ENCODE peak calls at places on chromosomes 4 and X, in eight cellular contexts. One of them, this sample, is unnamed.

GRCh38 chr4:159210975-159211374 is 108.1 kb downstream of the RAPGEF2 start:
- DNase-seq in amniotic stem cell: no peak
- DNase-seq in KG1: no peak
- DNase-seq in RKO: no peak
- DNase-seq in dermis microvascular lymphatic vessel endothelial cell: no peak
- DNase-seq in cardiac fibroblast: no peak
- DNase-seq in SJSA1: no peak
- DNase-seq in mammary epithelial cell: no peak
- DNase-seq in this sample: no peak

GRCh38 chr4:8283631-8284121 is 14.1 kb downstream of the HTRA3 start:
- DNase-seq in amniotic stem cell: no peak
- DNase-seq in KG1: no peak
- DNase-seq in RKO: no peak
- DNase-seq in dermis microvascular lymphatic vessel endothelial cell: no peak
- DNase-seq in cardiac fibroblast: no peak
- DNase-seq in SJSA1: no peak
- DNase-seq in mammary epithelial cell: no peak
- DNase-seq in this sample: no peak

GRCh38 chr4:169102011-169102410 is 92.0 kb upstream of the CBR4 start:
- DNase-seq in amniotic stem cell: no peak
- DNase-seq in KG1: no peak
- DNase-seq in RKO: no peak
- DNase-seq in dermis microvascular lymphatic vessel endothelial cell: no peak
- DNase-seq in cardiac fibroblast: peak
- DNase-seq in SJSA1: no peak
- DNase-seq in mammary epithelial cell: no peak
- DNase-seq in this sample: no peak

GRCh38 chr4:173014113-173014558 is 154.5 kb upstream of the GALNT7 start:
- DNase-seq in amniotic stem cell: peak
- DNase-seq in KG1: no peak
- DNase-seq in RKO: peak
- DNase-seq in dermis microvascular lymphatic vessel endothelial cell: no peak
- DNase-seq in cardiac fibroblast: peak
- DNase-seq in SJSA1: no peak
- DNase-seq in mammary epithelial cell: peak
- DNase-seq in this sample: peak

GRCh38 chrX:134396174-134396573 is 63.8 kb upstream of the HPRT1 start:
- DNase-seq in amniotic stem cell: peak
- DNase-seq in KG1: no peak
- DNase-seq in RKO: peak
- DNase-seq in dermis microvascular lymphatic vessel endothelial cell: no peak
- DNase-seq in cardiac fibroblast: peak
- DNase-seq in SJSA1: no peak
- DNase-seq in mammary epithelial cell: peak
- DNase-seq in this sample: peak

GRCh38 chrX:9285342-9285771 is 179.5 kb upstream of the TBL1X start:
- DNase-seq in amniotic stem cell: no peak
- DNase-seq in KG1: no peak
- DNase-seq in RKO: no peak
- DNase-seq in dermis microvascular lymphatic vessel endothelial cell: peak
- DNase-seq in cardiac fibroblast: no peak
- DNase-seq in SJSA1: no peak
- DNase-seq in mammary epithelial cell: no peak
- DNase-seq in this sample: no peak

GRCh38 chr4:124202106-124202505 is 510.4 kb downstream of the ANKRD50 start:
- DNase-seq in amniotic stem cell: no peak
- DNase-seq in KG1: no peak
- DNase-seq in RKO: peak
- DNase-seq in dermis microvascular lymphatic vessel endothelial cell: no peak
- DNase-seq in cardiac fibroblast: peak
- DNase-seq in SJSA1: no peak
- DNase-seq in mammary epithelial cell: no peak
- DNase-seq in this sample: no peak

GRCh38 chr4:149549911-149550310 is 265.7 kb downstream of the IQCM start:
- DNase-seq in amniotic stem cell: no peak
- DNase-seq in KG1: no peak
- DNase-seq in RKO: peak
- DNase-seq in dermis microvascular lymphatic vessel endothelial cell: no peak
- DNase-seq in cardiac fibroblast: peak
- DNase-seq in SJSA1: no peak
- DNase-seq in mammary epithelial cell: no peak
- DNase-seq in this sample: no peak

GRCh38 chr4:165398570-165398969 is 19.8 kb downstream of the CPE start:
- DNase-seq in amniotic stem cell: no peak
- DNase-seq in KG1: no peak
- DNase-seq in RKO: peak
- DNase-seq in dermis microvascular lymphatic vessel endothelial cell: no peak
- DNase-seq in cardiac fibroblast: peak
- DNase-seq in SJSA1: no peak
- DNase-seq in mammary epithelial cell: peak
- DNase-seq in this sample: no peak

GRCh38 chr4:168293386-168293975 is 25.1 kb downstream of the DDX60 start:
- DNase-seq in amniotic stem cell: no peak
- DNase-seq in KG1: no peak
- DNase-seq in RKO: no peak
- DNase-seq in dermis microvascular lymphatic vessel endothelial cell: no peak
- DNase-seq in cardiac fibroblast: no peak
- DNase-seq in SJSA1: no peak
- DNase-seq in mammary epithelial cell: no peak
- DNase-seq in this sample: no peak

GRCh38 chrX:134544189-134544588 is 84.2 kb downstream of the HPRT1 start:
- DNase-seq in amniotic stem cell: no peak
- DNase-seq in KG1: no peak
- DNase-seq in RKO: no peak
- DNase-seq in dermis microvascular lymphatic vessel endothelial cell: no peak
- DNase-seq in cardiac fibroblast: no peak
- DNase-seq in SJSA1: no peak
- DNase-seq in mammary epithelial cell: no peak
- DNase-seq in this sample: no peak

GRCh38 chr4:94126669-94127068 is 81.0 kb upstream of the SMARCAD1 start:
- DNase-seq in amniotic stem cell: no peak
- DNase-seq in KG1: no peak
- DNase-seq in RKO: peak
- DNase-seq in dermis microvascular lymphatic vessel endothelial cell: no peak
- DNase-seq in cardiac fibroblast: no peak
- DNase-seq in SJSA1: no peak
- DNase-seq in mammary epithelial cell: no peak
- DNase-seq in this sample: no peak

GRCh38 chr4:15906024-15906443 is 32.5 kb downstream of the FGFBP1 start:
- DNase-seq in amniotic stem cell: no peak
- DNase-seq in KG1: no peak
- DNase-seq in RKO: no peak
- DNase-seq in dermis microvascular lymphatic vessel endothelial cell: peak
- DNase-seq in cardiac fibroblast: no peak
- DNase-seq in SJSA1: no peak
- DNase-seq in mammary epithelial cell: peak
- DNase-seq in this sample: no peak

GRCh38 chr4:8044699-8045098 is 105.0 kb upstream of the AFAP1 start:
- DNase-seq in amniotic stem cell: no peak
- DNase-seq in KG1: no peak
- DNase-seq in RKO: no peak
- DNase-seq in dermis microvascular lymphatic vessel endothelial cell: no peak
- DNase-seq in cardiac fibroblast: no peak
- DNase-seq in SJSA1: no peak
- DNase-seq in mammary epithelial cell: no peak
- DNase-seq in this sample: no peak

GRCh38 chr4:37524267-37524666 is 161.9 kb downstream of the RELL1 start:
- DNase-seq in amniotic stem cell: no peak
- DNase-seq in KG1: no peak
- DNase-seq in RKO: no peak
- DNase-seq in dermis microvascular lymphatic vessel endothelial cell: no peak
- DNase-seq in cardiac fibroblast: no peak
- DNase-seq in SJSA1: no peak
- DNase-seq in mammary epithelial cell: no peak
- DNase-seq in this sample: no peak

GRCh38 chr4:148315049-148315448 is 127.2 kb downstream of the NR3C2 start:
- DNase-seq in amniotic stem cell: no peak
- DNase-seq in KG1: no peak
- DNase-seq in RKO: peak
- DNase-seq in dermis microvascular lymphatic vessel endothelial cell: no peak
- DNase-seq in cardiac fibroblast: peak
- DNase-seq in SJSA1: no peak
- DNase-seq in mammary epithelial cell: peak
- DNase-seq in this sample: no peak

GRCh38 chrX:132004728-132005127 is 18.4 kb upstream of the STK26 start:
- DNase-seq in amniotic stem cell: no peak
- DNase-seq in KG1: no peak
- DNase-seq in RKO: no peak
- DNase-seq in dermis microvascular lymphatic vessel endothelial cell: no peak
- DNase-seq in cardiac fibroblast: no peak
- DNase-seq in SJSA1: no peak
- DNase-seq in mammary epithelial cell: peak
- DNase-seq in this sample: no peak

GRCh38 chrX:114584434-114584943 is 603 bp downstream of the HTR2C start:
- DNase-seq in amniotic stem cell: no peak
- DNase-seq in KG1: no peak
- DNase-seq in RKO: no peak
- DNase-seq in dermis microvascular lymphatic vessel endothelial cell: no peak
- DNase-seq in cardiac fibroblast: no peak
- DNase-seq in SJSA1: no peak
- DNase-seq in mammary epithelial cell: no peak
- DNase-seq in this sample: no peak

GRCh38 chrX:41265615-41266014 is 68.3 kb upstream of the DDX3X start:
- DNase-seq in amniotic stem cell: no peak
- DNase-seq in KG1: no peak
- DNase-seq in RKO: peak
- DNase-seq in dermis microvascular lymphatic vessel endothelial cell: no peak
- DNase-seq in cardiac fibroblast: peak
- DNase-seq in SJSA1: no peak
- DNase-seq in mammary epithelial cell: no peak
- DNase-seq in this sample: no peak

GRCh38 chr4:118356731-118357130 is 3.9 kb upstream of the PRSS12 start:
- DNase-seq in amniotic stem cell: no peak
- DNase-seq in KG1: no peak
- DNase-seq in RKO: no peak
- DNase-seq in dermis microvascular lymphatic vessel endothelial cell: no peak
- DNase-seq in cardiac fibroblast: no peak
- DNase-seq in SJSA1: no peak
- DNase-seq in mammary epithelial cell: peak
- DNase-seq in this sample: no peak

GRCh38 chr4:139555705-139556070 is 331 bp downstream of the SETD7 start:
- DNase-seq in amniotic stem cell: no peak
- DNase-seq in KG1: no peak
- DNase-seq in RKO: no peak
- DNase-seq in dermis microvascular lymphatic vessel endothelial cell: no peak
- DNase-seq in cardiac fibroblast: no peak
- DNase-seq in SJSA1: peak
- DNase-seq in mammary epithelial cell: no peak
- DNase-seq in this sample: no peak

GRCh38 chr4:152464030-152464823 is 71.7 kb downstream of the FBXW7 start:
- DNase-seq in amniotic stem cell: no peak
- DNase-seq in KG1: no peak
- DNase-seq in RKO: no peak
- DNase-seq in dermis microvascular lymphatic vessel endothelial cell: no peak
- DNase-seq in cardiac fibroblast: no peak
- DNase-seq in SJSA1: no peak
- DNase-seq in mammary epithelial cell: no peak
- DNase-seq in this sample: peak

GRCh38 chr4:40160258-40160657 is 36.6 kb upstream of the RHOH start:
- DNase-seq in amniotic stem cell: no peak
- DNase-seq in KG1: no peak
- DNase-seq in RKO: no peak
- DNase-seq in dermis microvascular lymphatic vessel endothelial cell: no peak
- DNase-seq in cardiac fibroblast: no peak
- DNase-seq in SJSA1: no peak
- DNase-seq in mammary epithelial cell: no peak
- DNase-seq in this sample: no peak

GRCh38 chr4:186018261-186018660 is 50.7 kb upstream of the TLR3 start:
- DNase-seq in amniotic stem cell: no peak
- DNase-seq in KG1: no peak
- DNase-seq in RKO: no peak
- DNase-seq in dermis microvascular lymphatic vessel endothelial cell: no peak
- DNase-seq in cardiac fibroblast: no peak
- DNase-seq in SJSA1: no peak
- DNase-seq in mammary epithelial cell: no peak
- DNase-seq in this sample: no peak

GRCh38 chrX:8453619-8454018 is 11.0 kb upstream of the VCX3B start:
- DNase-seq in amniotic stem cell: no peak
- DNase-seq in KG1: no peak
- DNase-seq in RKO: no peak
- DNase-seq in dermis microvascular lymphatic vessel endothelial cell: no peak
- DNase-seq in cardiac fibroblast: no peak
- DNase-seq in SJSA1: peak
- DNase-seq in mammary epithelial cell: no peak
- DNase-seq in this sample: no peak

GRCh38 chr4:183213996-183214395 is 106.1 kb downstream of the CLDN22 start:
- DNase-seq in amniotic stem cell: no peak
- DNase-seq in KG1: no peak
- DNase-seq in RKO: no peak
- DNase-seq in dermis microvascular lymphatic vessel endothelial cell: no peak
- DNase-seq in cardiac fibroblast: no peak
- DNase-seq in SJSA1: no peak
- DNase-seq in mammary epithelial cell: no peak
- DNase-seq in this sample: no peak

GRCh38 chr4:57424231-57424897 is 314.2 kb upstream of the IGFBP7 start:
- DNase-seq in amniotic stem cell: peak
- DNase-seq in KG1: no peak
- DNase-seq in RKO: peak
- DNase-seq in dermis microvascular lymphatic vessel endothelial cell: no peak
- DNase-seq in cardiac fibroblast: peak
- DNase-seq in SJSA1: no peak
- DNase-seq in mammary epithelial cell: peak
- DNase-seq in this sample: no peak

This sample was measured in AML-193.